ENCODE peak calls at places on chromosomes 16 and 17, in six cellular contexts. I is CD4-positive, alpha-beta T cell; B is tibial artery; Z is AG10803; A is stomach; S is OCI-LY7. R is an unnamed sample.
A peak's percentile ranks its signal among the peaks of the same experiment; 100 is the strongest.

GRCh38 chr17:62091804-62092203 is 26.7 kb upstream of the MED13 start:
- DNase-seq in I (no peak), B (no peak), Z (no peak), A (no peak), S (no peak), R (no peak)

GRCh38 chr17:82791532-82791931 is 39.7 kb downstream of the TBCD start:
- DNase-seq in I (no peak), B (no peak), Z (peak; percentile 36), A (no peak), S (no peak), R (no peak)

GRCh38 chr17:58865301-58865700 is 109.6 kb downstream of the PPM1E start:
- DNase-seq in I (no peak), B (no peak), Z (no peak), A (no peak), S (no peak), R (no peak)

GRCh38 chr17:14813649-14814048 is 451.5 kb downstream of the PMP22 start:
- DNase-seq in I (no peak), B (no peak), Z (no peak), A (no peak), S (peak; percentile 68), R (no peak)

GRCh38 chr16:78385406-78385805 is 286.0 kb downstream of the WWOX start:
- DNase-seq in I (no peak), B (no peak), Z (no peak), A (no peak), S (no peak), R (no peak)

GRCh38 chr16:25966172-25967097 is 274.7 kb downstream of the HS3ST4 start:
- DNase-seq in I (no peak), B (no peak), Z (no peak), A (no peak), S (no peak), R (no peak)

GRCh38 chr17:73593249-73593965 is 50.8 kb downstream of the SDK2 start:
- DNase-seq in I (no peak), B (no peak), Z (no peak), A (no peak), S (no peak), R (no peak)

GRCh38 chr16:11164482-11165270 is 91.3 kb downstream of the SOCS1 start:
- DNase-seq in I (no peak), B (no peak), Z (no peak), A (peak; percentile 52), S (no peak), R (no peak)

GRCh38 chr17:31568140-31568938 is 176.9 kb downstream of the RAB11FIP4 start:
- DNase-seq in I (no peak), B (peak; percentile 83), Z (peak; percentile 75), A (no peak), S (no peak), R (no peak)

GRCh38 chr16:58119509-58119845 is 9.7 kb downstream of the CFAP20 start:
- DNase-seq in I (no peak), B (no peak), Z (no peak), A (no peak), S (no peak), R (no peak)

GRCh38 chr17:41812176-41813038 is at the start of gene FKBP10:
- DNase-seq in I (peak; percentile 22), B (peak; percentile 88), Z (peak; percentile 82), A (peak; percentile 39), S (peak; percentile 45), R (peak; percentile 73)

GRCh38 chr17:19897108-19897854 is 29.5 kb upstream of the ULK2 start:
- DNase-seq in I (no peak), B (no peak), Z (no peak), A (peak; percentile 61), S (no peak), R (no peak)

GRCh38 chr16:20610892-20611349 is 34.8 kb upstream of the ACSM2B start:
- DNase-seq in I (no peak), B (no peak), Z (no peak), A (no peak), S (no peak), R (no peak)

GRCh38 chr16:5412721-5413120 is 315.1 kb upstream of the EEF2KMT start:
- DNase-seq in I (no peak), B (no peak), Z (no peak), A (no peak), S (no peak), R (no peak)
- TF ChIP-seq CTCF in I (no peak), B (no peak), Z (no peak), A (no peak), S (no peak), R (no peak)

GRCh38 chr16:55035037-55035436 is 104.4 kb downstream of the IRX5 start:
- DNase-seq in I (no peak), B (peak; percentile 40), Z (no peak), A (peak; percentile 32), S (peak; percentile 39), R (peak; percentile 61)
- TF ChIP-seq CTCF in I (no peak), B (peak; percentile 26), Z (peak; percentile 38), A (no peak), S (peak; percentile 81), R (peak; percentile 49)

DNA sequence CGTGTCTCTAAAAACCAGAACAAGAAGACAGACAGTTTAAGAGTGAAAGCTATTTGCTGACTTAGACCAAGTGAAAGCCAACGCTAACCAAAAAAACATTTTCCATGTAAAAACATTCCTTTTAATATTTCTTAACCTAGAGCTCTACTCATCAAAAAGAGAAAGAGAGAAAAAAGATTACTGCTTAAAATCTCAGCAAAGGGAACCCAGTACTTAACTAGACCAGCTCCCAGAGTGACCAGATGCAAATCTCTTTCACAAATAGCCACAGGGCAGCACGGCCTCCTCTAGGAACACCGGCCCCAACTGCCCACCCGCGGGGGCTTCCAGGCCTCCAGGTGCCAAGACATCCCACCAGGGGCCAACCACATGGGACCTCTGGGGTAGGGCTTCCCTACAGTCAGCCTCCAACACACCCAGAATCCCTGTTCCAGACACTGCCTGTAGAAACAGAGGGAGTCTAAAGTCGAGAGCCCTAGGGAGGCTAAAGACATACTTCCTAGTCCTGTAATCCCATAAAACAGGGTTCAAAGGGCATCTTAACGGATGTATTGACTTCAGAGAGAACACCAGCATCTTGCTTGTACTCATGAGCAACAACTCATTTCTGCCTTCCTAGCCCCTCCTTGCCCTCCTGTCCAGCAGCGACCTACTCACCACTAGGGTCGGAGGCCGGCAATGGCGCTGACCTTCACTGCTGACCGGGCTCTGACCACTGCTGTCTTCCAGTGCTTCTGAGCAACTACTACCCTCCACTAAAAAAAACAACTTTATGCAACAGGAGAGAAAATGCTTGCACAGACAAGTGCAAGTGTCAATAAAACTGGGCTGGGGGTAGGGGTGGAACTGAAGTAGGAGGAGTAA is 21.3 kb downstream of the ZCCHC14 start:
- DNase-seq in I (no peak), B (no peak), Z (peak; percentile 51), A (no peak), S (no peak), R (no peak)
- TF ChIP-seq CTCF in I (no peak), B (no peak), Z (no peak), A (no peak), S (no peak), R (no peak)

GRCh38 chr16:1563786-1564185 is 30.3 kb downstream of the TMEM204 start:
- DNase-seq in I (no peak), B (no peak), Z (no peak), A (no peak), S (no peak), R (no peak)

GRCh38 chr16:1561836-1562235 is 28.4 kb downstream of the TMEM204 start:
- DNase-seq in I (no peak), B (no peak), Z (no peak), A (no peak), S (no peak), R (no peak)

GRCh38 chr16:1561266-1561665 is 27.8 kb downstream of the TMEM204 start:
- DNase-seq in I (no peak), B (no peak), Z (no peak), A (no peak), S (no peak), R (no peak)

GRCh38 chr16:1565083-1565805 is 31.8 kb downstream of the TMEM204 start:
- DNase-seq in I (no peak), B (no peak), Z (no peak), A (no peak), S (no peak), R (no peak)

GRCh38 chr16:1564325-1564724 is 30.9 kb downstream of the TMEM204 start:
- DNase-seq in I (no peak), B (no peak), Z (no peak), A (no peak), S (no peak), R (no peak)
- TF ChIP-seq CTCF in I (no peak), B (peak; percentile 20), Z (peak; percentile 18), A (peak; percentile 12), S (peak; percentile 56), R (no peak)